ENCODE peak calls at places on chromosomes 6 and 20, in four cellular contexts. One of them, this sample, is unnamed.

GRCh38 chr6:43297644-43298564 is at the start of gene SLC22A7:
- DNase-seq in SK-N-SH: no peak
- DNase-seq in K562: no peak
- DNase-seq in HepG2: peak; percentile 60
- DNase-seq in this sample: no peak

GRCh38 chr6:89251170-89251569 is 34.0 kb upstream of the GABRR1 start:
- DNase-seq in SK-N-SH: no peak
- DNase-seq in HepG2: no peak
- DNase-seq in K562: no peak
- DNase-seq in this sample: no peak

GRCh38 chr20:16399801-16400200 is 173.4 kb downstream of the KIF16B start:
- DNase-seq in K562: no peak
- DNase-seq in SK-N-SH: no peak
- DNase-seq in HepG2: no peak
- DNase-seq in this sample: no peak

GRCh38 chr20:59007758-59008511 is 881 bp upstream of the CTSZ start:
- DNase-seq in SK-N-SH: no peak
- DNase-seq in K562: no peak
- DNase-seq in HepG2: no peak
- DNase-seq in this sample: no peak

GRCh38 chr6:34391711-34392496 is 565 bp downstream of the NUDT3 start:
- DNase-seq in K562: peak; percentile 92
- DNase-seq in SK-N-SH: no peak
- DNase-seq in HepG2: peak; percentile 54
- DNase-seq in this sample: peak; percentile 70

GRCh38 chr20:17658648-17658993 is 23.4 kb downstream of the RRBP1 start:
- DNase-seq in HepG2: no peak
- DNase-seq in K562: no peak
- DNase-seq in SK-N-SH: no peak
- DNase-seq in this sample: no peak

GRCh38 chr6:78460711-78461110 is 406.6 kb upstream of the IRAK1BP1 start:
- DNase-seq in SK-N-SH: no peak
- DNase-seq in HepG2: no peak
- DNase-seq in K562: no peak
- DNase-seq in this sample: no peak

GRCh38 chr6:111737065-111737521 is 131.4 kb upstream of the TRAF3IP2 start:
- DNase-seq in SK-N-SH: no peak
- DNase-seq in K562: no peak
- DNase-seq in HepG2: peak; percentile 41
- DNase-seq in this sample: no peak

GRCh38 chr6:143140767-143141166 is 80.1 kb downstream of the AIG1 start:
- DNase-seq in SK-N-SH: no peak
- DNase-seq in HepG2: no peak
- DNase-seq in K562: no peak
- DNase-seq in this sample: no peak

GRCh38 chr6:147506704-147507114 is 1.8 kb upstream of the SAMD5 start:
- DNase-seq in K562: peak; percentile 88
- DNase-seq in HepG2: peak; percentile 38
- DNase-seq in SK-N-SH: peak; percentile 75
- DNase-seq in this sample: peak; percentile 83

GRCh38 chr20:47501483-47502270 is at the start of gene NCOA3:
- DNase-seq in HepG2: peak; percentile 97
- DNase-seq in K562: peak; percentile 98
- DNase-seq in SK-N-SH: peak; percentile 98
- DNase-seq in this sample: peak; percentile 98

GRCh38 chr6:136613477-136613876 is 63.3 kb upstream of the MAP7 start:
- DNase-seq in K562: no peak
- DNase-seq in HepG2: no peak
- DNase-seq in SK-N-SH: no peak
- DNase-seq in this sample: no peak

GRCh38 chr20:11080776-11081406 is 407.1 kb upstream of the JAG1 start:
- DNase-seq in HepG2: no peak
- DNase-seq in K562: no peak
- DNase-seq in SK-N-SH: no peak
- DNase-seq in this sample: no peak

GRCh38 chr6:142482249-142482648 is 180.4 kb downstream of the ADGRG6 start:
- DNase-seq in K562: no peak
- DNase-seq in HepG2: no peak
- DNase-seq in SK-N-SH: no peak
- DNase-seq in this sample: no peak

GRCh38 chr20:36274248-36274841 is 31.8 kb upstream of the DLGAP4 start:
- DNase-seq in K562: no peak
- DNase-seq in SK-N-SH: peak; percentile 56
- DNase-seq in HepG2: no peak
- DNase-seq in this sample: no peak

GRCh38 chr6:10180138-10181074 is 234.5 kb downstream of the TFAP2A start:
- DNase-seq in HepG2: no peak
- DNase-seq in K562: no peak
- DNase-seq in SK-N-SH: no peak
- DNase-seq in this sample: no peak

GRCh38 chr6:144362042-144363018 is 77.2 kb downstream of the UTRN start:
- DNase-seq in SK-N-SH: no peak
- DNase-seq in HepG2: peak; percentile 48
- DNase-seq in K562: no peak
- DNase-seq in this sample: no peak

GRCh38 chr6:2738373-2738979 is 12.2 kb downstream of the MYLK4 start:
- DNase-seq in K562: peak; percentile 67
- DNase-seq in HepG2: peak; percentile 47
- DNase-seq in SK-N-SH: peak; percentile 55
- DNase-seq in this sample: peak; percentile 66

GRCh38 chr6:14883921-14884320 is 361.9 kb upstream of the JARID2 start:
- DNase-seq in K562: no peak
- DNase-seq in SK-N-SH: no peak
- DNase-seq in HepG2: no peak
- DNase-seq in this sample: no peak

GRCh38 chr6:73349311-73349710 is 4.8 kb downstream of the DPPA5 start:
- DNase-seq in K562: no peak
- DNase-seq in HepG2: no peak
- DNase-seq in SK-N-SH: no peak
- DNase-seq in this sample: no peak

GRCh38 chr20:34637245-34638185 is 39.4 kb downstream of the PIGU start:
- DNase-seq in HepG2: peak; percentile 90
- DNase-seq in SK-N-SH: no peak
- DNase-seq in K562: no peak
- DNase-seq in this sample: no peak

GRCh38 chr6:45644720-45645119 is 267.0 kb upstream of the SUPT3H start:
- DNase-seq in HepG2: no peak
- DNase-seq in SK-N-SH: no peak
- DNase-seq in K562: no peak
- DNase-seq in this sample: no peak

GRCh38 chr20:61548069-61548468 is 296.0 kb downstream of the CDH4 start:
- DNase-seq in SK-N-SH: no peak
- DNase-seq in K562: no peak
- DNase-seq in HepG2: no peak
- DNase-seq in this sample: no peak

GRCh38 chr6:26129656-26130055 is 42.4 kb downstream of the HFE start:
- DNase-seq in K562: no peak
- DNase-seq in HepG2: no peak
- DNase-seq in SK-N-SH: no peak
- DNase-seq in this sample: no peak

GRCh38 chr6:12504325-12504966 is 212.1 kb upstream of the PHACTR1 start:
- DNase-seq in K562: peak; percentile 45
- DNase-seq in SK-N-SH: peak; percentile 20
- DNase-seq in HepG2: peak; percentile 47
- DNase-seq in this sample: peak; percentile 33

GRCh38 chr6:21426841-21427490 is 166.6 kb upstream of the SOX4 start:
- DNase-seq in SK-N-SH: no peak
- DNase-seq in K562: no peak
- DNase-seq in HepG2: no peak
- DNase-seq in this sample: no peak

GRCh38 chr6:6825153-6825847 is 236.8 kb downstream of the LY86 start:
- DNase-seq in HepG2: no peak
- DNase-seq in K562: no peak
- DNase-seq in SK-N-SH: no peak
- DNase-seq in this sample: no peak

GRCh38 chr6:108521616-108522107 is 39.1 kb upstream of the FOXO3 start:
- DNase-seq in HepG2: no peak
- DNase-seq in SK-N-SH: no peak
- DNase-seq in K562: no peak
- DNase-seq in this sample: no peak

GRCh38 chr6:108524528-108525218 is 36.0 kb upstream of the FOXO3 start:
- DNase-seq in K562: no peak
- DNase-seq in HepG2: no peak
- DNase-seq in SK-N-SH: no peak
- DNase-seq in this sample: no peak

GRCh38 chr6:108523697-108524096 is 37.0 kb upstream of the FOXO3 start:
- DNase-seq in SK-N-SH: no peak
- DNase-seq in K562: no peak
- DNase-seq in HepG2: no peak
- DNase-seq in this sample: no peak

DNA sequence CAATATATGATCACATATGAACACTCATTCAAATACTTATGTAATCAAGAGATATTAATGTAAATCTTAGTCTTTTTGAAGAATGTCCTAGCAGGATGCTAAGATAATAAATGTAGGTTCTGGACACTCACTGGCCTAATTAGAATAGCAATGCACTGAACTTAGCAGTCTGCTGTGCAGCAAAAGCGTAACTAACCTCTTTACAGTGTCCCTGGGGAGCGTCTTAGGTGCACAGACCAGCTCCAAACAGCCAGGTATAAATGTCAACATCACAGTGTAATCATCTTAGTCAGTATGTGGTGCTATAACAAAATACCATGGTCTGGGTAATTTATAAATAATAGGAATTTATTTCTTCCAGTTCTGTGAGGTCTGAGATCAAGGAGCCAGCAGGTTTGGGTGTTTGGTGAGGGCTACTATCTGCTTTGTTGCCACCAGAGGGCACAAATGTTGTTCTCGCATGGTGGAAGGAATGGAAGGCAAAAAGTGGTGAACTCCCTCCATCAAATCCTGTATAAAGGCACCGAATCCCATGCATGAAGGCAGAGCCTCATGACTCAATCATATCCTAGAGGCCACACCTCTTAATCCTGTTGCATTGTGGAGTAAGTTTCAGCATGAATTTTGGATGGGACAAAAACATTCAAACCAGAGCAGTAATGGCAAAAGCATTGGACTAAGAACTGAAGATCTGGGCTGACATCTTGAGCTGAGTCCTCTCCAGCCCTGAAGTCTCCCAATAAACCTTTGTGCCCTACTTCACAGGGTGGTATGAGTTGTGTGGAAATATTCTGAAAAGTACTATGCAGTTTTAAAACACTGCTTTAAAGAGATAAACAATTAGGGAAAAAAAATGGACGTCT is 41.8 kb upstream of the FOXO3 start:
- DNase-seq in SK-N-SH: peak; percentile 30
- DNase-seq in K562: peak; percentile 20
- DNase-seq in HepG2: peak; percentile 24
- DNase-seq in this sample: peak; percentile 31
- TF ChIP-seq FOXJ3 in SK-N-SH: no peak
- TF ChIP-seq FOXJ3 in K562: no peak
- TF ChIP-seq FOXJ3 in HepG2: no peak
- TF ChIP-seq FOXJ3 in this sample: no peak

GRCh38 chr20:24742436-24742835 is 206.6 kb upstream of the CST7 start:
- DNase-seq in SK-N-SH: no peak
- DNase-seq in K562: no peak
- DNase-seq in HepG2: no peak
- DNase-seq in this sample: no peak
- TF ChIP-seq MAX in SK-N-SH: no peak
- TF ChIP-seq MAX in K562: no peak
- TF ChIP-seq MAX in HepG2: no peak
- TF ChIP-seq MAX in this sample: no peak

DNA sequence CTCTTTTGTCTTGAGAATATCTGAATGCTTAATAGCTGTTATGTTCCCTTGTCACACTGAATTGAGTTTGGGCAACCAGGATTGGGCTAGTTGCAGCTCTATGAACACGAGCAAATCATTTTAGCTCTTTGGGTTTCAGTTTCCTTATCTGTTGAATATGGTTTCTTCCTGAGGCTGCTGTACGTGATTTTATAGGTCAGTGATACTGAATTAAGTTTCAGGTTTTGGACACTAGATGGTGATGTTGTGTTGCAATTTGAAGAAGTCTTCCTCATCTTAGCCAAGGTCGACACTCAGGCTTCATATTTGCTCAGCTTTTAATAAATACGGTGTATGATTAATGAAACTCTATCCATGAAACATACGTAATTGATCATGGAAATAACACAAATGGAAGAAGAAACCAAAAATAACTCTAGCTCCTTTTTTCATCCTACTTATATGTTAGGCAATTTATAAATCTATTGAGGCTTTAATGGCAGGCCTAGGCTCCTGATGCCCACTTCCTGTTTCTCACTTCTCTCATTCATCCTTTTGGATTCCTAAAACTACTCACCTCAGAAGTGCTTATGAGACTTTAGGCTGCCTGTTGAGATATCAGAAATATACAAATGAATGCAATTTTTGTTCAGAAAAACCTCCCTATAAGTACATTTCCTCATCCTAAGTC is 354.1 kb upstream of the MAP3K7 start:
- DNase-seq in SK-N-SH: peak; percentile 45
- DNase-seq in HepG2: peak; percentile 44
- DNase-seq in K562: peak; percentile 36
- DNase-seq in this sample: no peak
- TF ChIP-seq FOXJ3 in SK-N-SH: no peak
- TF ChIP-seq FOXJ3 in HepG2: no peak
- TF ChIP-seq FOXJ3 in K562: no peak
- TF ChIP-seq FOXJ3 in this sample: no peak

DNA sequence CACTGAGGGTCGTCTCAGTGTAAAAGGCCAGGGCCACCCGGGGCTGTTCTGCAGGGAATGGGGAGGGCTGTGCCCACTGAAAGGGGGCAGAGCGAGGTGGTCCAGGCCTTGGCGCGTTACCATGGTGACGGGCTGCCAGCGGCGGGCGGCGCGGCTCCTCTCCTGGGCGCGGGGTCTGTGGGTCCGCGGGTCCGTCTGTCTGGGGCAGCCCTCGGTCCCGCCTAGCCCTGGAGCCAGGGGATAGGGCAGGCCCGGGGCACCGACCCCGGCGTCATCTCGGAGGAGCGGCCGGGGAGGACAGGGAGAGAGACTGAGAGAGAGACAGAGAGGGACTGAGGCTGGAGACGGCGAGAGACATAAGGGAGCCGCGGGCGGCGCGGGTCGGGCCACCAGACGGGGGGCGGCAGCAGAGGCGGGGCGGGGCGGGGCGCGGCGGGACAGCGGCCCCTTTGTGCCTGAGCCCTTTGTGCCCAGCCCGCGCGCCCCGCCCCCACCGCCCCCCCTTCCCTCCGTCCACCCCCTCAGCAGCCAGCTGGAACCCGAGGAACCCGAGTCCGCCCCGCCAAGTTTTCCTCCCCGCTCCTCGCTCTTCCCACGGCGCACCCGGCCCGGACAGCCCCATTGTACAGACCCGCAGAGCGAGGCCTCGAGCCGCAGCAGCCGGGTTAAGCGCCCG is at the start of gene KIAA1755:
- DNase-seq in SK-N-SH: peak; percentile 83
- DNase-seq in K562: peak; percentile 24
- DNase-seq in HepG2: peak; percentile 37
- DNase-seq in this sample: peak; percentile 36
- TF ChIP-seq MAX in SK-N-SH: no peak
- TF ChIP-seq MAX in K562: no peak
- TF ChIP-seq MAX in HepG2: no peak
- TF ChIP-seq MAX in this sample: no peak